ENCODE peak calls at places on chromosomes 3 and 15, in eight cellular contexts. X is GM23248, J is substantia nigra, H is HepG2, W is tibial artery, C is RWPE1, Q is AG04450, M is body of pancreas. B is an unnamed sample.

GRCh38 chr3:194689493-194689901 is 3.8 kb downstream of the FAM43A start:
- DNase-seq in X (peak), J (no peak), H (no peak), W (no peak), C (no peak), Q (peak), M (no peak), B (no peak)

GRCh38 chr15:62075595-62076279 is 9.0 kb downstream of the C2CD4A start:
- DNase-seq in X (peak), J (no peak), H (no peak), W (no peak), C (peak), Q (no peak), M (peak), B (no peak)

GRCh38 chr15:75739791-75740190 is 27.1 kb upstream of the CSPG4 start:
- DNase-seq in X (no peak), J (no peak), H (no peak), W (peak), C (no peak), Q (no peak), M (no peak), B (no peak)

GRCh38 chr15:41464889-41465580 is 28.6 kb upstream of the ITPKA start:
- DNase-seq in X (no peak), J (no peak), H (no peak), W (no peak), C (no peak), Q (no peak), M (no peak), B (no peak)

GRCh38 chr3:174242311-174243041 is 616.7 kb upstream of the NAALADL2 start:
- DNase-seq in X (peak), J (no peak), H (no peak), W (no peak), C (no peak), Q (no peak), M (no peak), B (no peak)

GRCh38 chr3:177551431-177551836 is 354.2 kb upstream of the TBL1XR1 start:
- DNase-seq in X (no peak), J (no peak), H (no peak), W (no peak), C (no peak), Q (no peak), M (no peak), B (no peak)

GRCh38 chr3:188881954-188882641 is 289.7 kb upstream of the TPRG1 start:
- DNase-seq in X (peak), J (no peak), H (peak), W (no peak), C (peak), Q (peak), M (no peak), B (no peak)

GRCh38 chr15:73078722-73079121 is 26.5 kb downstream of the NEO1 start:
- DNase-seq in X (peak), J (no peak), H (peak), W (no peak), C (peak), Q (peak), M (peak), B (no peak)

GRCh38 chr15:28132524-28133275 is 33.6 kb upstream of the OCA2 start:
- DNase-seq in X (peak), J (no peak), H (no peak), W (no peak), C (no peak), Q (no peak), M (no peak), B (no peak)

GRCh38 chr15:91223902-91224301 is 123.8 kb downstream of the SV2B start:
- DNase-seq in X (no peak), J (no peak), H (no peak), W (no peak), C (no peak), Q (no peak), M (no peak), B (no peak)

GRCh38 chr15:38528279-38528678 is 36.3 kb downstream of the RASGRP1 start:
- DNase-seq in X (peak), J (no peak), H (no peak), W (no peak), C (no peak), Q (no peak), M (no peak), B (no peak)

GRCh38 chr15:31392761-31393401 is 66.2 kb downstream of the KLF13 start:
- DNase-seq in X (peak), J (no peak), H (no peak), W (no peak), C (no peak), Q (no peak), M (peak), B (no peak)

GRCh38 chr3:56921573-56922571 is 120.1 kb upstream of the ARHGEF3 start:
- DNase-seq in X (peak), J (no peak), H (no peak), W (no peak), C (no peak), Q (peak), M (no peak), B (no peak)

GRCh38 chr3:186025161-186025560 is 83.7 kb downstream of the ETV5 start:
- DNase-seq in X (peak), J (no peak), H (no peak), W (no peak), C (no peak), Q (peak), M (no peak), B (no peak)

GRCh38 chr3:185175370-185175987 is 22.6 kb upstream of the C3orf70 start:
- DNase-seq in X (no peak), J (peak), H (peak), W (no peak), C (no peak), Q (no peak), M (no peak), B (peak)

GRCh38 chr3:70003119-70003518 is 3.6 kb downstream of the SAMMSON start:
- DNase-seq in X (no peak), J (no peak), H (no peak), W (no peak), C (no peak), Q (no peak), M (no peak), B (no peak)

GRCh38 chr3:190721330-190721729 is 141.2 kb downstream of the GMNC start:
- DNase-seq in X (no peak), J (no peak), H (no peak), W (no peak), C (no peak), Q (no peak), M (no peak), B (no peak)

GRCh38 chr3:7739754-7740153 is 761.9 kb upstream of the LMCD1 start:
- DNase-seq in X (no peak), J (no peak), H (no peak), W (no peak), C (no peak), Q (no peak), M (no peak), B (no peak)

GRCh38 chr3:23019596-23020300 is 183.4 kb upstream of the UBE2E2 start:
- DNase-seq in X (no peak), J (no peak), H (no peak), W (no peak), C (no peak), Q (no peak), M (no peak), B (no peak)

GRCh38 chr3:183354325-183354831 is 74.0 kb downstream of the MCF2L2 start:
- DNase-seq in X (no peak), J (no peak), H (no peak), W (no peak), C (no peak), Q (no peak), M (no peak), B (no peak)

GRCh38 chr15:53197426-53197839 is 407.3 kb upstream of the ONECUT1 start:
- DNase-seq in X (peak), J (peak), H (peak), W (peak), C (peak), Q (no peak), M (peak), B (peak)

GRCh38 chr3:104132566-104132997 is 1234.1 kb upstream of the ALCAM start:
- DNase-seq in X (peak), J (no peak), H (no peak), W (no peak), C (no peak), Q (no peak), M (no peak), B (no peak)

GRCh38 chr15:31372635-31373091 is 46.0 kb downstream of the KLF13 start:
- DNase-seq in X (peak), J (peak), H (no peak), W (peak), C (peak), Q (peak), M (peak), B (peak)

GRCh38 chr3:149018247-149018646 is 26.9 kb downstream of the GYG1 start:
- DNase-seq in X (peak), J (no peak), H (peak), W (no peak), C (no peak), Q (no peak), M (no peak), B (no peak)
- H3K27ac ChIP-seq in X (peak), J (no peak), H (peak), W (peak), C (no peak), Q (no peak), M (no peak), B (no peak)

DNA sequence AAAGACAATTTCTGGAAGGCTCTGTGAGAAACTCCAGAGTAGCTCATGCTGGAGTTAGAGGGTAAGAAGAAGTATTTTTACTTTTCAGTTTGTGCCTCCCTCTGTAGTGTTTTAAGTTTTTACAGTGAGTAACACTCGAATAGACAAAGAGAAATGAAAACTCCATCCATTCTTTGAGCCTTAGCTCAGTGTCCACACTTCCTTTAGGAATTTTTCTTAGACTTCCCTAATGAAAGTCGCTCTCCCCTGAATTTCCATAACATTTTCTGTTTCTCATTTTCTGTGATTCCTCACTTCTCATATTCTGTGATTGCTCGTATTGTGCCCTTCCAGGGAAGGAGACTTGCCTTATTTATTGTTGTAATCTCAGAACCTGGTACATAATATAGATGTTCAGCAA is 2.1 kb downstream of the BLOC1S6 start:
- DNase-seq in X (no peak), J (no peak), H (no peak), W (no peak), C (no peak), Q (no peak), M (no peak), B (no peak)
- H3K27ac ChIP-seq in X (no peak), J (no peak), H (no peak), W (no peak), C (no peak), Q (no peak), M (no peak), B (no peak)

DNA sequence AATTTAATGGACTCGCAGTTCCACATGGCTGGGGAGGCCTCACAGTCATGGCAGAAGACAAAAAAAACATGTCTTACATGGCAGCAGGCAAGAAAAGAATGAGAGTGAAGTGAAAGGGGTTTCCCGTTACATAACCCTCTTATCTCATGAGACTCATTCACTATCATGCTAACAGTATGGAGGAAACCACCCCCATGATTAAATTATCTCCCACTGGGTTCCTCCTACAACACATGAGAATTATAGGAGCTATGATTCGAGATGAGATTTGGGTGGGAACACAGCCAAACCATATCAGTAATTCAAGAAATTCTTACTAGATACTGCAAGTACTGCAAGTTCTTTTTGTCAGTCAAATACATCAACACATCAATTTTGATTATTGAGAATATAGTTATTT is 311.4 kb upstream of the SLITRK3 start:
- DNase-seq in X (no peak), J (no peak), H (no peak), W (no peak), C (no peak), Q (no peak), M (no peak), B (no peak)
- H3K27ac ChIP-seq in X (no peak), J (no peak), H (no peak), W (no peak), C (no peak), Q (no peak), M (no peak), B (no peak)

GRCh38 chr15:34059946-34060345 is 20.9 kb upstream of the AVEN start:
- DNase-seq in X (no peak), J (no peak), H (no peak), W (no peak), C (no peak), Q (no peak), M (no peak), B (no peak)

GRCh38 chr15:34055868-34056595 is 17.0 kb upstream of the AVEN start:
- DNase-seq in X (peak), J (no peak), H (no peak), W (no peak), C (no peak), Q (peak), M (no peak), B (no peak)

GRCh38 chr15:34059476-34059875 is 20.5 kb upstream of the AVEN start:
- DNase-seq in X (no peak), J (no peak), H (no peak), W (no peak), C (no peak), Q (no peak), M (no peak), B (no peak)

GRCh38 chr15:34056921-34057320 is 17.9 kb upstream of the AVEN start:
- DNase-seq in X (peak), J (no peak), H (no peak), W (no peak), C (no peak), Q (no peak), M (no peak), B (no peak)
- H3K27ac ChIP-seq in X (peak), J (no peak), H (no peak), W (peak), C (no peak), Q (peak), M (no peak), B (no peak)

DNA sequence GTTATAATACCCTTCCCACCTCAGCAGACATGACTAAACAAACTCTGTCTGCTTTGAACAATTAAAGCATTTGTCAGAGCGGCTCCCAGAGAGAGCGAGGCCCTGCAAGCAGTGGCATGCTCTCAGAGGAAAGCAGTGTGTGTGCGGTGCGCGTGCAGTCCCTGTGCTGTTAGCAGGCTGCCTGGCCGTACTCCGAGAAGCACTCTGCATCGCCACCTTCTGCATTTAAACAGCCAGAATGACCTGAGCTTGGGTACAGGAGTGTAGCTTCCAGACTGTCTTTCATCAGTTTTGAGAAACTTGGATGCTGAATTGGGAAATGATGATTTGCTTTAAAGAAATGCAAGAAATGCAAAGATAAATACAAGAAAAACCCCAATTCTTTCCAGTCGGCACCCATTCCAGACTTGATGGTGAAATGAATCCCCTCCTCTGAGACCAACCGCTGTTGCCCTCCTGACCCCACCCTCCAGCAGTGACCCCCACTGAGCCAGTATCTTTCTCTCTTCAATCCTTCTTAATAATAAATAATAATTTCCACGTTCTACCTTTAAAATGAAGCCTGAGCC is 113.5 kb downstream of the VGLL4 start:
- DNase-seq in X (peak), J (no peak), H (peak), W (no peak), C (peak), Q (peak), M (no peak), B (no peak)
- H3K27ac ChIP-seq in X (peak), J (no peak), H (no peak), W (peak), C (peak), Q (peak), M (no peak), B (no peak)

GRCh38 chr15:68386587-68387287 is 45.2 kb downstream of the ITGA11 start:
- DNase-seq in X (no peak), J (no peak), H (no peak), W (no peak), C (no peak), Q (no peak), M (no peak), B (no peak)

GRCh38 chr15:68383161-68384074 is 48.5 kb downstream of the ITGA11 start:
- DNase-seq in X (peak), J (no peak), H (peak), W (peak), C (peak), Q (no peak), M (peak), B (no peak)

GRCh38 chr15:68385671-68386586 is 46.0 kb downstream of the ITGA11 start:
- DNase-seq in X (no peak), J (no peak), H (no peak), W (peak), C (no peak), Q (no peak), M (no peak), B (no peak)

GRCh38 chr15:68384451-68385239 is 47.3 kb downstream of the ITGA11 start:
- DNase-seq in X (peak), J (no peak), H (no peak), W (peak), C (peak), Q (peak), M (no peak), B (no peak)

GRCh38 chr15:68385240-68385561 is 46.8 kb downstream of the ITGA11 start:
- DNase-seq in X (no peak), J (no peak), H (no peak), W (peak), C (no peak), Q (no peak), M (no peak), B (no peak)
- H3K27ac ChIP-seq in X (peak), J (no peak), H (no peak), W (peak), C (peak), Q (peak), M (no peak), B (no peak)

DNA sequence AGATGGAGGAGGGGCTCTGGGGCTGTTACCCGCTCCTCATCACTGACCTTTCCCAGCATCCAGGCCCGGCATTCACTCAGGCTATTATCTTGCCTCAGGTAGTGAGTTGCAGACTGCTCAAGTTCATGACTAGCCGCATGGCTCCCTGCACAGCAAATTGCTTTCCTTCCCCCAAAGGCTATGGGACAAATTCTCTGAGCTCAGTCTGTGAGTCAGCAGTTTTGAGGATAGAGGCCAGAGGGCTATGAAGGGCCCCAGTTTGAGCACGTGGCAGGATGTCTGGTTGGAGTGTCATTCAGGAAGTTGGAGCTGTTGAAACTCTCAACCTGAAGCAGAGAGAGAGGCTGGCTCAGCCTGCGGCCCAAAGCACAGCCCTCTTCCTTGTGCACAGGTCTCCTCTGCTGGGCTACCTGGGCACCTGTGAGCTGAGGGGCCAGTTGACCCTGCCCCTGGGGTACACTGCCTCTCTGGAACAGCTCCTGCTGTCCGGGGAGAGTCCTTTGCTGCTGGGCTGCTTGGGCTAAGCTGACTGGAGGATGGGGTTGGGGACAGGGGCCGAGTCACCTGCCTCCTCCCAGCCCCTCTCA is 7.9 kb downstream of the FAH start:
- DNase-seq in X (peak), J (no peak), H (peak), W (peak), C (peak), Q (peak), M (no peak), B (no peak)
- H3K27ac ChIP-seq in X (peak), J (peak), H (peak), W (no peak), C (peak), Q (peak), M (no peak), B (no peak)

DNA sequence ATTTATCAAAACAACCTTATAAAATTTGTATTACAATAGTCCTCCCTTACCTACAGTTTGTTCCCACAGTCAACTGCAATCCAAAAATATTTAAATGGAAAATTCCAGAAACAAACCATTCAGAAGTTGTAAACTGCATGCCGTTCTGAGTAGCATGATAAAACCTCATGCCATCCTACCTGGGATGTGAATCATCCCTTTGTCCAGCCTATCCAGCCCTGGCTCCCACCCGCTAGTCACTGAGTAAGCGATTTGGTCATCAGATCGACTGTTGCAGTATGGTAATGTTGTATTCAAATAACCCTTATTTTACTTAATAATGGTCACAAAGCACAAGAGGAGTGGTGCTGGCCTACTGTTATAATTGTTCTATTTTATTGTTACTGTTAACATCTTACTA is 97.9 kb downstream of the TMCC1 start:
- DNase-seq in X (peak), J (no peak), H (no peak), W (no peak), C (peak), Q (no peak), M (no peak), B (no peak)
- H3K27ac ChIP-seq in X (peak), J (no peak), H (no peak), W (no peak), C (no peak), Q (no peak), M (peak), B (no peak)

GRCh38 chr3:58176827-58177489 is 33.8 kb downstream of the DNASE1L3 start:
- DNase-seq in X (peak), J (no peak), H (no peak), W (no peak), C (no peak), Q (no peak), M (no peak), B (no peak)
- H3K27ac ChIP-seq in X (no peak), J (no peak), H (peak), W (no peak), C (peak), Q (no peak), M (peak), B (no peak)